ENCODE peak calls at places on chromosomes 2 and 18, in four cellular contexts. A is GM23248; N is MCF 10A; M is stimulated activated CD4-positive, alpha-beta T cell treated with anti-CD3 and anti-CD28 coated beads, Interleukin-12 subunit alpha, Interleukin-12 subunit beta, amount 100 ng/mL, for 4 hours. K is an unnamed sample.

GRCh38 chr2:15945909-15946705 is 5.8 kb downstream of the MYCN start:
- DNase-seq in A (no peak), N (no peak), M (no peak), K (no peak)

GRCh38 chr2:41859615-41860014 is 188.2 kb upstream of the PKDCC start:
- DNase-seq in A (no peak), N (no peak), M (no peak), K (no peak)

GRCh38 chr18:13831864-13832508 is 8.0 kb downstream of the MC5R start:
- DNase-seq in A (no peak), N (peak), M (no peak), K (no peak)

GRCh38 chr2:67895171-67895941 is 167.4 kb downstream of the C1D start:
- DNase-seq in A (no peak), N (no peak), M (no peak), K (no peak)

GRCh38 chr2:6968319-6969100 is 51.3 kb downstream of the RNF144A start:
- DNase-seq in A (no peak), N (no peak), M (no peak), K (no peak)

GRCh38 chr18:22378672-22379282 is 38.9 kb downstream of the CTAGE1 start:
- DNase-seq in A (peak), N (peak), M (no peak), K (peak)

GRCh38 chr18:13378150-13378549 is 159.6 kb downstream of the LDLRAD4 start:
- DNase-seq in A (no peak), N (no peak), M (no peak), K (no peak)

GRCh38 chr18:8091042-8091441 is 518.2 kb upstream of the RAB12 start:
- DNase-seq in A (peak), N (peak), M (no peak), K (no peak)

GRCh38 chr2:202848813-202849212 is 22.8 kb downstream of the ICA1L start:
- DNase-seq in A (peak), N (no peak), M (no peak), K (no peak)

GRCh38 chr2:127419448-127420038 is 1.3 kb downstream of the PROC start:
- DNase-seq in A (no peak), N (no peak), M (no peak), K (no peak)

GRCh38 chr2:101829018-101829396 is 131.5 kb downstream of the MAP4K4 start:
- DNase-seq in A (no peak), N (no peak), M (no peak), K (no peak)

GRCh38 chr2:7109558-7109935 is 192.3 kb downstream of the RNF144A start:
- DNase-seq in A (no peak), N (no peak), M (no peak), K (no peak)

GRCh38 chr2:142684667-142685066 is 192.8 kb upstream of the KYNU start:
- DNase-seq in A (no peak), N (no peak), M (no peak), K (no peak)

GRCh38 chr2:207482630-207483029 is 47.1 kb upstream of the CREB1 start:
- DNase-seq in A (peak), N (no peak), M (no peak), K (no peak)

GRCh38 chr2:147449323-147450080 is 395.3 kb upstream of the ACVR2A start:
- DNase-seq in A (peak), N (no peak), M (no peak), K (no peak)

GRCh38 chr18:46407471-46408166 is 249.4 kb downstream of the LOXHD1 start:
- DNase-seq in A (peak), N (peak), M (no peak), K (no peak)

GRCh38 chr2:156436477-156437085 is 402 bp downstream of the GPD2 start:
- DNase-seq in A (peak), N (peak), M (no peak), K (peak)

GRCh38 chr18:3051718-3052410 is 38.9 kb upstream of the LPIN2 start:
- DNase-seq in A (no peak), N (peak), M (no peak), K (no peak)

GRCh38 chr2:173414823-173415322 is 60.2 kb downstream of the CDCA7 start:
- DNase-seq in A (peak), N (peak), M (no peak), K (no peak)

GRCh38 chr18:73556904-73557303 is 590.7 kb downstream of the FBXO15 start:
- DNase-seq in A (no peak), N (no peak), M (no peak), K (no peak)

GRCh38 chr2:75865702-75866101 is 155.0 kb upstream of the GCFC2 start:
- DNase-seq in A (no peak), N (no peak), M (no peak), K (no peak)

GRCh38 chr2:136067897-136068540 is 49.9 kb downstream of the CXCR4 start:
- DNase-seq in A (no peak), N (no peak), M (no peak), K (no peak)